ENCODE peak calls at places on chromosomes 11 and 22, in nine cellular contexts. L is H1, Y is choroid plexus epithelial cell, S is mammary epithelial cell, E is body of pancreas, W is stomach, Q is pancreas, H is IMR-90, T is lower lobe of right lung. F is an unnamed sample.

GRCh38 chr11:46338988-46339666 is 8.1 kb upstream of the DGKZ start:
- DNase-seq in L (peak; percentile 87), Y (peak; percentile 32), S (no peak), E (no peak), W (no peak), Q (peak; percentile 11), H (no peak), T (no peak), F (peak; percentile 85)

GRCh38 chr22:20428496-20429253 is 8.9 kb downstream of the SCARF2 start:
- DNase-seq in L (no peak), Y (no peak), S (no peak), E (no peak), W (no peak), Q (no peak), H (no peak), T (peak; percentile 44), F (no peak)

GRCh38 chr11:66844496-66845142 is 1.4 kb downstream of the RCE1 start:
- DNase-seq in L (no peak), Y (peak; percentile 31), S (no peak), E (peak; percentile 15), W (peak; percentile 23), Q (no peak), H (no peak), T (peak; percentile 47), F (no peak)

GRCh38 chr11:133928628-133929059 is 28.1 kb downstream of the IGSF9B start:
- DNase-seq in L (no peak), Y (peak; percentile 5), S (peak; percentile 65), E (no peak), W (peak; percentile 30), Q (no peak), H (no peak), T (no peak), F (peak; percentile 46)

GRCh38 chr11:15826826-15827225 is 529.5 kb downstream of the SOX6 start:
- DNase-seq in L (peak; percentile 97), Y (peak; percentile 21), S (peak; percentile 15), E (peak; percentile 32), W (no peak), Q (peak; percentile 15), H (no peak), T (no peak), F (peak; percentile 85)

GRCh38 chr22:36351921-36352774 is 35.6 kb downstream of the MYH9 start:
- DNase-seq in L (no peak), Y (peak; percentile 45), S (peak; percentile 72), E (no peak), W (peak; percentile 61), Q (no peak), H (no peak), T (peak; percentile 61), F (no peak)

GRCh38 chr22:43485717-43486116 is 73.9 kb downstream of the MPPED1 start:
- DNase-seq in L (no peak), Y (no peak), S (no peak), E (no peak), W (no peak), Q (no peak), H (no peak), T (no peak), F (no peak)

GRCh38 chr11:38791346-38791961 is 2193.4 kb upstream of the RAG2 start:
- DNase-seq in L (no peak), Y (peak; percentile 88), S (peak; percentile 39), E (peak; percentile 24), W (no peak), Q (peak; percentile 9), H (peak; percentile 58), T (no peak), F (no peak)

GRCh38 chr11:126716456-126717083 is 284.0 kb downstream of the KIRREL3 start:
- DNase-seq in L (peak; percentile 83), Y (peak; percentile 2), S (no peak), E (peak; percentile 65), W (peak; percentile 67), Q (peak; percentile 23), H (peak; percentile 43), T (no peak), F (peak; percentile 74)

GRCh38 chr11:130592056-130592455 is 143.6 kb downstream of the ADAMTS15 start:
- DNase-seq in L (no peak), Y (no peak), S (peak; percentile 68), E (no peak), W (no peak), Q (no peak), H (peak; percentile 57), T (no peak), F (no peak)

GRCh38 chr11:10604340-10604748 is 35.9 kb upstream of the LYVE1 start:
- DNase-seq in L (no peak), Y (peak; percentile 76), S (peak; percentile 72), E (no peak), W (no peak), Q (no peak), H (peak; percentile 53), T (no peak), F (peak; percentile 68)

GRCh38 chr11:120001161-120002135 is 136.5 kb downstream of the TRIM29 start:
- DNase-seq in L (no peak), Y (no peak), S (no peak), E (no peak), W (no peak), Q (no peak), H (no peak), T (no peak), F (no peak)

DNA sequence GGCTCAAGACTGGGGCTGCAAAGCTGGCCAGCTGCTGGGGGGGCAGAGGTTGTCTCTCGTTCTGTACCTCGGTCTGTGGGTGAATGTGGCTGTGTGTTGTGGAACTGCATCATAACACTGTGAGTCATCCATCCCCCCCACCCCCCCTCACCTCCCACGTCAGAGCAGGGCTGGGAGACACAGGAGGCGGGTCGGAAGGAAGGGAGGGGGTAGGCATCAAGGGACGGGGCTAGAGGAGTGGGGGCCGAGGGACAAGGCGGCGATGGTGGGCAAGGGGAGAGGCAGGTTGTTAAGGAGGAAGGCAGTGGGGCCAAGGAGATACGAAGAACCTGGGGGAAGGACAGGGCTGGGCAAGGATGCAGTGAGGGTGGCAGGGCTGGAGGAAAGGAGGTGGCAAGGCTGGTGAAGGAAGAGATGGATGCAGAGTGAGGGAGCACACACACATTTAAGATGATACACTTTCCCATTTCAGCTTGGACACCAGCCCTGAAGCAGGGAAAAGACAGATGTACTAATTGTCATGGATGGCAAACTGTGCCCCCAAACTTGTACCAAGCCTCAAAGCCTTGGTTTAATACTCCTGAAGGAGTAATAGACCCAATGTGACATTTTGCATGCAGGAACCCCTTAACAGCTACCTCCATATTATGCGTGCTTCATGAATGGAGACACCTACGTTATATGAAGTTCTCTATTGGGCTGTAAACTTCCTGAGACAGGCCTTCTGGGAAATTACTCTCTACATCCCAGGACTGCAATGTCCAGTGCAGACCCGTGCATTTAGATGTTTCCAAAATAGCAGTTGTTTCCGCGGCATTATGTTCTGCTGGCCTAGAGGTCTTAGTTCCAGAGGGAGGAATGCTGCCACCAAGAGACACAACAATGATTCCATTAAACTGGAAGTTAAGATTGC is at the start of gene YPEL4:
- DNase-seq in L (peak; percentile 60), Y (peak; percentile 88), S (peak; percentile 62), E (no peak), W (no peak), Q (no peak), H (peak; percentile 83), T (peak; percentile 57), F (peak; percentile 77)
- H3K4me3 ChIP-seq in L (peak within 1 kb of the TSS; percentile 27), Y (peak within 1 kb of the TSS; percentile 61), S (no peak within 1 kb of the TSS), E (no peak within 1 kb of the TSS), W (peak within 1 kb of the TSS; percentile 40), Q (peak within 1 kb of the TSS; percentile 14), H (peak within 1 kb of the TSS; percentile 67), T (peak within 1 kb of the TSS; percentile 54), F (peak within 1 kb of the TSS; percentile 61)

GRCh38 chr22:40719599-40719998 is 40.3 kb downstream of the MCHR1 start:
- DNase-seq in L (no peak), Y (no peak), S (no peak), E (no peak), W (no peak), Q (no peak), H (no peak), T (no peak), F (no peak)

GRCh38 chr22:40723396-40723933 is 44.2 kb downstream of the MCHR1 start:
- DNase-seq in L (no peak), Y (no peak), S (no peak), E (no peak), W (no peak), Q (no peak), H (no peak), T (no peak), F (no peak)

GRCh38 chr22:40718250-40719204 is 39.2 kb downstream of the MCHR1 start:
- DNase-seq in L (no peak), Y (no peak), S (no peak), E (no peak), W (no peak), Q (no peak), H (no peak), T (no peak), F (no peak)

GRCh38 chr22:40721266-40721665 is 42.0 kb downstream of the MCHR1 start:
- DNase-seq in L (no peak), Y (peak; percentile 8), S (peak; percentile 11), E (no peak), W (no peak), Q (peak; percentile 10), H (peak; percentile 71), T (no peak), F (no peak)

GRCh38 chr22:40720538-40721256 is 41.4 kb downstream of the MCHR1 start:
- DNase-seq in L (no peak), Y (no peak), S (no peak), E (no peak), W (no peak), Q (no peak), H (peak; percentile 49), T (no peak), F (no peak)
- H3K4me3 ChIP-seq in L (no peak overlapping the region), Y (no peak overlapping the region), S (no peak overlapping the region), E (no peak overlapping the region), W (no peak overlapping the region), Q (no peak overlapping the region), H (no peak overlapping the region), T (no peak overlapping the region), F (no peak overlapping the region)

GRCh38 chr11:27495710-27496300 is 10.8 kb downstream of the LIN7C start:
- DNase-seq in L (no peak), Y (no peak), S (no peak), E (no peak), W (no peak), Q (no peak), H (no peak), T (no peak), F (no peak)
- H3K4me3 ChIP-seq in L (no peak overlapping the region), Y (no peak overlapping the region), S (no peak overlapping the region), E (no peak overlapping the region), W (no peak overlapping the region), Q (no peak overlapping the region), H (no peak overlapping the region), T (no peak overlapping the region), F (no peak overlapping the region)

DNA sequence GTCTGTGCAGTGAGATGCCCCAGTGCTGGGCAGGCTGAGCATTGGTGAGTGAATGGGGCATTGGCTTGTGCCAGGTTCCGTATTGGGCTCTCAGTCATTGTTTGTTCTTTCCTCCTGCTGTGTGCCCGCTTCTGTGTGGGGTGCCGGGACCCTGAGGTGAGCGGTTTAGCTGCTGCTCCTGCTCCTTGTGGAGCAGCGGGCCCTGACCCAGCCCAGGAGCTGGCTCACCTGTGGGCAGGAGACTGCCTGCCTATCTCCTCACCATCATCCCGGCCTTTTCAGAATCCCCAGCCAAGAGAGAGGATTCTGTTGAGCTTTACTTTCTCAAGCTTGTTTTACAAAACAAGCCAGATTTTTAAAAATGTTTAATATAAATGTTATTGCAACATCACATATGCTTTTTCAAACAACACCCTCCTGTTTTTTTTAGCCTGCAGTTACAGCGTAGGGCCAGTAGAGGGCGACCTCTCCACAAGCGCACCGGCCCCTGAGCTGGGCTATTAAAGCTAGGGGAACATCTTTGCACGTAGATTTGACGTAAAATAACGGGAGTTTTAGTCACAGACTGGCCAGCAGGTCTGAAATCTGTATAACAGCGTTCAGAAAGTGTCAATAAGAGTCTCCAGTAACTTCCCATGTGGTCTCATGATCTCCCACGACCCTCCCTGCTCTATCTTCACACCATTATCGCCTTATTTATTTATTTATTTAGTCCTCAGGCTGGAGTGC is 25.1 kb upstream of the RELT start:
- DNase-seq in L (peak; percentile 63), Y (peak; percentile 87), S (peak; percentile 55), E (peak; percentile 62), W (peak; percentile 70), Q (peak; percentile 30), H (peak; percentile 84), T (peak; percentile 72), F (peak; percentile 51)
- H3K4me3 ChIP-seq in L (no peak overlapping the region), Y (no peak overlapping the region), S (no peak overlapping the region), E (no peak overlapping the region), W (no peak overlapping the region), Q (no peak overlapping the region), H (no peak overlapping the region), T (no peak overlapping the region), F (no peak overlapping the region)

F was measured in right cardiac atrium.